ENCODE peak calls at places on chromosomes 3 and 15, in seven cellular contexts. G is fibroblast of pulmonary artery; I is A549; S is A172; H is activated CD4-positive, alpha-beta T cell treated with anti-CD3 and anti-CD28 coated beads for 48 hours; B is fibroblast of gingiva; P is islet precursor cell. W is an unnamed sample.

GRCh38 chr3:12677616-12678015 is 13.7 kb upstream of the RAF1 start:
- DNase-seq in I (no peak), S (no peak), G (no peak), P (no peak), H (no peak), B (no peak), W (no peak)

GRCh38 chr3:64856953-64857516 is 169.2 kb upstream of the ADAMTS9 start:
- DNase-seq in P (no peak), G (no peak), B (no peak), S (no peak), I (no peak), H (no peak), W (no peak)

GRCh38 chr15:34364041-34364440 is 3.0 kb downstream of the LPCAT4 start:
- DNase-seq in P (no peak), S (no peak), H (no peak), B (no peak), I (no peak), G (no peak), W (no peak)

GRCh38 chr3:184459355-184459754 is 79.5 kb downstream of the CHRD start:
- DNase-seq in S (peak; percentile 90), G (peak; percentile 84), P (no peak), I (no peak), H (no peak), B (no peak), W (no peak)

GRCh38 chr15:101159096-101159935 is 92.5 kb downstream of the CHSY1 start:
- DNase-seq in B (no peak), H (peak; percentile 48), S (no peak), G (no peak), I (no peak), P (no peak), W (no peak)

GRCh38 chr3:44208086-44208485 is 33.6 kb upstream of the TOPAZ1 start:
- DNase-seq in G (no peak), S (peak; percentile 23), I (no peak), P (no peak), H (no peak), B (no peak), W (peak; percentile 23)

GRCh38 chr15:36992454-36992853 is 107.9 kb downstream of the MEIS2 start:
- DNase-seq in P (no peak), H (no peak), S (no peak), I (no peak), B (no peak), G (no peak), W (no peak)

GRCh38 chr15:100353469-100353868 is 11.7 kb upstream of the ADAMTS17 start:
- DNase-seq in I (no peak), B (no peak), H (no peak), P (no peak), G (no peak), S (no peak), W (no peak)

GRCh38 chr3:51927095-51927977 is 14.4 kb downstream of the RRP9 start:
- DNase-seq in B (no peak), H (no peak), G (no peak), I (no peak), P (no peak), S (no peak), W (no peak)

GRCh38 chr3:117709108-117709507 is 999.5 kb downstream of the TUSC7 start:
- DNase-seq in I (no peak), H (no peak), G (no peak), P (no peak), S (no peak), B (no peak), W (no peak)

GRCh38 chr3:169116056-169116693 is 547.3 kb downstream of the MECOM start:
- DNase-seq in G (no peak), S (no peak), B (no peak), P (no peak), H (no peak), I (no peak), W (no peak)

GRCh38 chr15:31374489-31374888 is 47.9 kb downstream of the KLF13 start:
- DNase-seq in P (no peak), B (no peak), S (no peak), I (no peak), G (no peak), H (no peak), W (no peak)

GRCh38 chr3:186277268-186277909 is 84.6 kb downstream of the DGKG start:
- DNase-seq in H (no peak), G (peak; percentile 79), B (peak; percentile 46), I (no peak), P (no peak), S (peak; percentile 49), W (peak; percentile 29)

GRCh38 chr3:114846252-114846651 is 300.8 kb downstream of the ZBTB20 start:
- DNase-seq in I (no peak), G (no peak), S (no peak), H (no peak), P (no peak), B (no peak), W (no peak)

GRCh38 chr3:83821526-83821925 is 1137.3 kb upstream of the CADM2 start:
- DNase-seq in B (no peak), S (no peak), H (no peak), I (no peak), P (no peak), G (no peak), W (no peak)

GRCh38 chr3:193211173-193211572 is 29.8 kb upstream of the PLAAT1 start:
- DNase-seq in H (no peak), S (no peak), G (no peak), P (no peak), B (no peak), I (no peak), W (no peak)

GRCh38 chr3:190227064-190227463 is 95.2 kb downstream of the CLDN1 start:
- DNase-seq in I (no peak), B (no peak), H (no peak), S (no peak), G (no peak), P (no peak), W (no peak)

GRCh38 chr3:183356920-183357319 is 71.5 kb downstream of the MCF2L2 start:
- DNase-seq in P (no peak), G (no peak), H (no peak), B (no peak), S (no peak), I (no peak), W (no peak)

GRCh38 chr3:87260270-87260669 is 16.1 kb downstream of the POU1F1 start:
- DNase-seq in G (peak; percentile 70), I (peak; percentile 28), H (peak; percentile 57), S (peak; percentile 58), P (peak; percentile 56), B (peak; percentile 44), W (peak; percentile 24)

GRCh38 chr15:41968738-41969137 is 3.6 kb downstream of the EHD4 start:
- DNase-seq in S (no peak), P (no peak), B (peak; percentile 33), H (no peak), G (no peak), I (no peak), W (no peak)

GRCh38 chr3:190458040-190458439 is 8.3 kb upstream of the TMEM207 start:
- DNase-seq in B (no peak), I (no peak), P (peak; percentile 64), H (no peak), S (no peak), G (peak; percentile 18), W (no peak)